ENCODE peak calls at places on chromosomes 5 and 9, in six cellular contexts. Z, G, J, B, T and F are unnamed samples.

GRCh38 chr5:128234928-128235641 is 151.5 kb downstream of the SLC12A2 start:
- DNase-seq in Z (no peak), G (no peak), J (no peak), B (no peak), T (no peak), F (no peak)

GRCh38 chr9:135947582-135947981 is 13.6 kb downstream of the UBAC1 start:
- DNase-seq in Z (no peak), G (no peak), J (no peak), B (no peak), T (no peak), F (no peak)

GRCh38 chr9:89153618-89154017 is 25.0 kb downstream of the SHC3 start:
- DNase-seq in Z (peak), G (no peak), J (no peak), B (no peak), T (peak), F (no peak)

GRCh38 chr9:83188272-83188671 is 125.3 kb upstream of the RASEF start:
- DNase-seq in Z (no peak), G (no peak), J (no peak), B (no peak), T (no peak), F (no peak)

GRCh38 chr5:143562935-143563334 is 159.4 kb upstream of the NR3C1 start:
- DNase-seq in Z (no peak), G (no peak), J (no peak), B (no peak), T (peak), F (no peak)

GRCh38 chr9:85940275-85940831 is 593 bp upstream of the NAA35 start:
- DNase-seq in Z (peak), G (no peak), J (no peak), B (no peak), T (no peak), F (no peak)

GRCh38 chr9:129888085-129888808 is 53.0 kb downstream of the USP20 start:
- DNase-seq in Z (no peak), G (peak), J (peak), B (peak), T (peak), F (no peak)

GRCh38 chr5:73818357-73818756 is 192.4 kb downstream of the ARHGEF28 start:
- DNase-seq in Z (no peak), G (no peak), J (no peak), B (no peak), T (no peak), F (no peak)

GRCh38 chr5:137376127-137376526 is 123.0 kb downstream of the SPOCK1 start:
- DNase-seq in Z (no peak), G (peak), J (no peak), B (no peak), T (no peak), F (no peak)

GRCh38 chr5:130868186-130868821 is 296.8 kb downstream of the HINT1 start:
- DNase-seq in Z (no peak), G (no peak), J (no peak), B (no peak), T (no peak), F (no peak)

GRCh38 chr9:77708416-77708815 is 60.3 kb upstream of the GNA14 start:
- DNase-seq in Z (no peak), G (no peak), J (no peak), B (no peak), T (no peak), F (no peak)

GRCh38 chr9:68515304-68516017 is 25.2 kb downstream of the TMEM252 start:
- DNase-seq in Z (no peak), G (no peak), J (no peak), B (no peak), T (peak), F (no peak)

GRCh38 chr5:9610969-9611368 is 19.2 kb downstream of the TAS2R1 start:
- DNase-seq in Z (no peak), G (no peak), J (no peak), B (no peak), T (no peak), F (no peak)

GRCh38 chr5:72280655-72281069 is 39.4 kb downstream of the MRPS27 start:
- DNase-seq in Z (peak), G (no peak), J (no peak), B (no peak), T (no peak), F (no peak)

GRCh38 chr5:146948666-146949065 is 70.1 kb upstream of the PPP2R2B start:
- DNase-seq in Z (no peak), G (no peak), J (no peak), B (no peak), T (no peak), F (no peak)

GRCh38 chr5:53090229-53090628 is 19.3 kb downstream of the MOCS2 start:
- DNase-seq in Z (no peak), G (no peak), J (no peak), B (no peak), T (no peak), F (no peak)

GRCh38 chr9:130661461-130662098 is 2.8 kb upstream of the PRDM12 start:
- DNase-seq in Z (no peak), G (no peak), J (no peak), B (no peak), T (no peak), F (no peak)

GRCh38 chr9:76571288-76572204 is 112.6 kb downstream of the GCNT1 start:
- DNase-seq in Z (no peak), G (peak), J (no peak), B (no peak), T (no peak), F (no peak)

GRCh38 chr9:134178394-134178780 is 14.0 kb upstream of the RNU6ATAC start:
- DNase-seq in Z (no peak), G (peak), J (no peak), B (no peak), T (no peak), F (no peak)

GRCh38 chr5:143752165-143752564 is 59.8 kb upstream of the HMHB1 start:
- DNase-seq in Z (no peak), G (peak), J (no peak), B (no peak), T (no peak), F (no peak)

GRCh38 chr5:138461343-138462125 is 3.7 kb upstream of the EGR1 start:
- DNase-seq in Z (peak), G (peak), J (no peak), B (no peak), T (peak), F (no peak)

GRCh38 chr5:64339776-64340175 is 166.0 kb upstream of the RGS7BP start:
- DNase-seq in Z (peak), G (no peak), J (no peak), B (no peak), T (no peak), F (no peak)

GRCh38 chr9:76297721-76298239 is 96.4 kb downstream of the RFK start:
- DNase-seq in Z (no peak), G (no peak), J (no peak), B (no peak), T (peak), F (no peak)

GRCh38 chr5:14038341-14038959 is 94.0 kb upstream of the DNAH5 start:
- DNase-seq in Z (peak), G (no peak), J (no peak), B (no peak), T (peak), F (no peak)

GRCh38 chr5:158165647-158166046 is 306.7 kb upstream of the CLINT1 start:
- DNase-seq in Z (no peak), G (no peak), J (no peak), B (no peak), T (no peak), F (no peak)

GRCh38 chr9:20804476-20805253 is 120.6 kb downstream of the FOCAD start:
- DNase-seq in Z (no peak), G (no peak), J (no peak), B (no peak), T (no peak), F (no peak)

GRCh38 chr5:29230526-29231050 is 1962.9 kb upstream of the CDH6 start:
- DNase-seq in Z (no peak), G (no peak), J (no peak), B (no peak), T (no peak), F (no peak)

GRCh38 chr5:136066705-136067271 is 38.0 kb downstream of the TGFBI start:
- DNase-seq in Z (no peak), G (no peak), J (no peak), B (no peak), T (peak), F (no peak)

GRCh38 chr5:175696139-175696854 is 38.4 kb downstream of the HRH2 start:
- DNase-seq in Z (no peak), G (peak), J (peak), B (peak), T (peak), F (peak)

GRCh38 chr9:109098221-109098959 is 21.4 kb downstream of the TMEM245 start:
- DNase-seq in Z (no peak), G (no peak), J (no peak), B (no peak), T (peak), F (peak)

GRCh38 chr9:31590091-31590490 is 794.4 kb upstream of the ACO1 start:
- DNase-seq in Z (no peak), G (no peak), J (no peak), B (no peak), T (no peak), F (no peak)

GRCh38 chr9:122642226-122642625 is 15.2 kb downstream of the OR1B1 start:
- DNase-seq in Z (peak), G (no peak), J (no peak), B (no peak), T (no peak), F (no peak)

GRCh38 chr9:81380960-81381359 is 308.4 kb downstream of the TLE1 start:
- DNase-seq in Z (no peak), G (no peak), J (no peak), B (no peak), T (no peak), F (no peak)

GRCh38 chr9:101706261-101706798 is 32.1 kb downstream of the GRIN3A start:
- DNase-seq in Z (no peak), G (no peak), J (no peak), B (no peak), T (peak), F (peak)

GRCh38 chr5:6319116-6319515 is 59.2 kb downstream of the MED10 start:
- DNase-seq in Z (no peak), G (no peak), J (no peak), B (no peak), T (no peak), F (no peak)

GRCh38 chr5:146130440-146131045 is 25.2 kb upstream of the PLAC8L1 start:
- DNase-seq in Z (peak), G (no peak), J (no peak), B (no peak), T (no peak), F (peak)